ENCODE peak calls at places on chromosomes 5 and 9, in seven cellular contexts. U, X, C, P, K, G and Y are unnamed samples.

GRCh38 chr9:134293031-134293521 is 33.2 kb upstream of the RXRA start:
- DNase-seq in C (no peak), P (no peak), X (no peak), G (no peak), U (no peak), K (no peak), Y (no peak)

GRCh38 chr5:38621840-38622513 is 65.5 kb upstream of the LIFR start:
- DNase-seq in G (no peak), C (no peak), U (no peak), K (no peak), P (no peak), X (no peak), Y (no peak)

GRCh38 chr9:130043654-130044623 is 950 bp upstream of the FNBP1 start:
- DNase-seq in K (peak; percentile 66), P (no peak), U (no peak), G (peak; percentile 70), C (peak; percentile 55), X (peak; percentile 46), Y (peak; percentile 42)

GRCh38 chr9:128554155-128554862 is 1.9 kb downstream of the SPTAN1 start:
- DNase-seq in P (peak; percentile 51), U (peak; percentile 58), C (peak; percentile 69), K (peak; percentile 82), X (peak; percentile 93), G (peak; percentile 95), Y (peak; percentile 95)

GRCh38 chr5:129382921-129383672 is 77.0 kb upstream of the ADAMTS19 start:
- DNase-seq in U (no peak), K (no peak), P (no peak), X (peak; percentile 31), C (no peak), G (peak; percentile 70), Y (no peak)

GRCh38 chr5:138610468-138611294 is 35.5 kb upstream of the HSPA9 start:
- DNase-seq in K (no peak), G (peak; percentile 43), U (no peak), P (peak; percentile 72), X (no peak), C (peak; percentile 62), Y (peak; percentile 68)

GRCh38 chr9:112271466-112272098 is 61.8 kb downstream of the PTBP3 start:
- DNase-seq in U (no peak), X (peak; percentile 62), G (no peak), K (no peak), P (no peak), C (no peak), Y (no peak)

GRCh38 chr5:17172801-17173200 is 44.6 kb upstream of the BASP1 start:
- DNase-seq in P (no peak), X (no peak), U (no peak), G (no peak), K (no peak), C (no peak), Y (no peak)

GRCh38 chr9:18379073-18379811 is 94.7 kb upstream of the ADAMTSL1 start:
- DNase-seq in C (no peak), G (peak; percentile 51), P (no peak), K (peak; percentile 11), U (no peak), X (peak; percentile 97), Y (peak; percentile 71)

GRCh38 chr5:82307431-82307830 is 29.3 kb upstream of the RPS23 start:
- DNase-seq in P (no peak), X (no peak), K (no peak), U (no peak), C (no peak), G (peak; percentile 7), Y (peak; percentile 48)

GRCh38 chr9:928363-929042 is 48.0 kb upstream of the DMRT3 start:
- DNase-seq in X (no peak), K (peak; percentile 25), C (peak; percentile 63), P (peak; percentile 54), U (no peak), G (no peak), Y (peak; percentile 84)

GRCh38 chr9:114046876-114047275 is 31.2 kb downstream of the AMBP start:
- DNase-seq in C (no peak), G (peak; percentile 65), K (no peak), U (no peak), P (no peak), X (peak; percentile 52), Y (no peak)

GRCh38 chr5:71483355-71483754 is 27.9 kb downstream of the BDP1 start:
- DNase-seq in K (no peak), C (no peak), P (no peak), G (peak; percentile 58), X (peak; percentile 92), U (no peak), Y (peak; percentile 37)

GRCh38 chr9:134948149-134948548 is 30.4 kb upstream of the FCN1 start:
- DNase-seq in C (no peak), G (no peak), P (no peak), U (no peak), K (no peak), X (no peak), Y (no peak)

GRCh38 chr5:176700239-176700847 is 53.1 kb downstream of the TSPAN17 start:
- DNase-seq in K (no peak), P (peak; percentile 79), G (no peak), C (no peak), U (peak; percentile 60), X (no peak), Y (peak; percentile 75)

DNA sequence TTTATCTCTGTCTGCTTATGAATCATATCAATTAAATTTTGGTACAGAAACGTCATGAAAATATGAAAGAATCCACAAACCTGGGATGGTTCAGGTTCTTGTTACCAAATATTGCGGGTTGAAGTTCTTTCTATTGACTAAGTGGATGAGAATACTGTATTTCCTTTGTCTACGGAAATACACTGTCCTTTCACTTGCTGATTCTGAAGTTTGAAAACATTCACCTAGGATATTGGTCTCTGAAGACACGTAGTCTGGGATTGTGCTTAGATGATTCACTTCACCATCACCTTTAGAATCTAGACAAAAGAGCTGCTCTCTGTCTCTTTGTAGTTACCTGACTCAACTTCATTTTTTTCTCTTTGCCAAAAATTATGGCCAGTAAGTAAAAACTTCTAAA is 222.4 kb downstream of the FBN2 start:
- DNase-seq in X (no peak), U (no peak), C (no peak), G (no peak), K (peak; percentile 51), P (no peak), Y (no peak)
- H2BK5ac ChIP-seq in X (no peak overlapping the region), U (no peak overlapping the region), C (no peak overlapping the region), G (no peak overlapping the region), K (no peak overlapping the region), P (no peak overlapping the region), Y (no peak overlapping the region)

GRCh38 chr9:72905514-72906480 is 47.1 kb downstream of the ALDH1A1 start:
- DNase-seq in G (no peak), P (no peak), X (no peak), C (no peak), K (no peak), U (no peak), Y (no peak)
- H2BK5ac ChIP-seq in G (no peak overlapping the region), P (no peak overlapping the region), X (no peak overlapping the region), C (no peak overlapping the region), K (no peak overlapping the region), U (no peak overlapping the region), Y (no peak overlapping the region)

DNA sequence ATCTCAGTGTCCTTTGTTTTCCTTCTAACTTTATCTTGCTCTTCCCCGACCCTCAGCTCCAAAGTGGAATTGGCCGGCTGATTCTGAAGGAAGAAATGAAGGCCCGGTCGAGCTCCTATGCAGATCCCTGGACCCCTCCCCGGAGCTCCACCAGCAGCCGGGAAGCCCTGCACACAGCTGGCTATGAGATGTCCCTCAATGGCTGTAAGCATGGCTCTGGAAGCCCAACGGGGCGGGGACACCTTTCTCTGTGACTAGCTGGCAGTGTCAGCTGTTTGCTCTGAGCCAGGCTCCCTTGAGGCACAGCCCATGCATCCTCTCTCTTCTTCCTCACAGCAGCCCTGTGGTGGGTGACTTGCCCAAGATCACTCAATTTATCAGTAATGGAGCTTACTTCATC is 23.9 kb upstream of the AFAP1L1 start:
- DNase-seq in X (no peak), P (no peak), C (no peak), U (no peak), K (no peak), G (no peak), Y (no peak)
- H2BK5ac ChIP-seq in X (no peak overlapping the region), P (no peak overlapping the region), C (no peak overlapping the region), U (no peak overlapping the region), K (no peak overlapping the region), G (no peak overlapping the region), Y (no peak overlapping the region)

GRCh38 chr5:181186902-181187499 is 18.0 kb downstream of the TRIM7 start:
- DNase-seq in G (no peak), P (no peak), C (no peak), K (no peak), X (no peak), U (no peak), Y (no peak)

GRCh38 chr5:181186022-181186421 is 19.0 kb downstream of the TRIM7 start:
- DNase-seq in K (no peak), P (no peak), U (no peak), X (no peak), G (no peak), C (no peak), Y (no peak)

GRCh38 chr5:181188700-181189362 is 16.2 kb downstream of the TRIM7 start:
- DNase-seq in X (peak; percentile 66), G (peak; percentile 87), U (peak; percentile 90), K (peak; percentile 89), C (peak; percentile 82), P (peak; percentile 96), Y (peak; percentile 85)

GRCh38 chr5:181189363-181189961 is 15.5 kb downstream of the TRIM7 start:
- DNase-seq in U (no peak), P (no peak), X (peak; percentile 30), K (no peak), G (peak; percentile 71), C (no peak), Y (no peak)

GRCh38 chr5:181187500-181188213 is 17.3 kb downstream of the TRIM7 start:
- DNase-seq in P (peak; percentile 97), U (peak; percentile 84), C (peak; percentile 87), G (peak; percentile 91), X (peak; percentile 80), K (peak; percentile 91), Y (peak; percentile 89)
- H2BK5ac ChIP-seq in P (no peak overlapping the region), U (no peak overlapping the region), C (no peak overlapping the region), G (no peak overlapping the region), X (peak overlapping the region; percentile 59), K (no peak overlapping the region), Y (no peak overlapping the region)

DNA sequence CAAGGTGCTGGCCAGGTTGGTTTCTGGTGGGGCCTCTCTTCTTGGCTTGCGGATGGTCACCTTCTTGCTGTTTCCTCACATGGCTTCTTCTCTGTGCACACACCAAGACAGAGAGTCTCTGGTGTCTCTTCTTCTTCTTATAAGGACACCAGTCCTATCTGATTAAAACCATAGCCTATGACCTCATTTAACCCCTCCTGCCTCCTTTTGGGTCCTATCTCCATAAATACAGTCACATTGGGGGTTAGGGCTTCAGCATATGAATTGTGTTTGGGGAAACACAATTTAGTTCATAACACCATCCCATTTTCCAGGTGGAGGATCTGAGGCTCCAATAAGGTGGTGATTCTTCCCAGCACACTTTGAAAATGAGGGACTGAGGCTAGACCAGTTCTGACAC is 80.4 kb downstream of the SPRY4 start:
- DNase-seq in K (no peak), P (no peak), C (no peak), U (no peak), X (no peak), G (no peak), Y (no peak)
- H2BK5ac ChIP-seq in K (peak overlapping the region; percentile 7), P (no peak overlapping the region), C (no peak overlapping the region), U (no peak overlapping the region), X (no peak overlapping the region), G (no peak overlapping the region), Y (no peak overlapping the region)

GRCh38 chr5:180717989-180718388 is 21.9 kb downstream of the OR2Y1 start:
- DNase-seq in P (no peak), G (no peak), K (no peak), X (no peak), U (no peak), C (no peak), Y (no peak)
- H2BK5ac ChIP-seq in P (no peak overlapping the region), G (no peak overlapping the region), K (no peak overlapping the region), X (no peak overlapping the region), U (no peak overlapping the region), C (no peak overlapping the region), Y (no peak overlapping the region)